ENCODE peak calls at places on chromosomes 4 and X, in five cellular contexts. I is stimulated activated CD4-positive, alpha-beta T cell treated with anti-CD3 and anti-CD28 coated beads, Interleukin-1b, Interleukin-23, amount 100 ng/mL, for 4 hours; Y is type B pancreatic cell; J is OCI-LY7; W is ACHN. Z is an unnamed sample.

GRCh38 chr4:54268151-54268550 is 39.1 kb downstream of the PDGFRA start:
- DNase-seq in I (no peak), Y (no peak), J (no peak), W (no peak), Z (no peak)

GRCh38 chr4:53905935-53906377 is 158.4 kb downstream of the CHIC2 start:
- DNase-seq in I (no peak), Y (no peak), J (peak; percentile 81), W (peak; percentile 44), Z (no peak)

GRCh38 chr4:46994007-46994405 is 625 bp upstream of the GABRA4 start:
- DNase-seq in I (no peak), Y (no peak), J (no peak), W (no peak), Z (peak; percentile 73)

GRCh38 chrX:97050413-97050812 is 166.7 kb downstream of the RPA4 start:
- DNase-seq in I (no peak), Y (no peak), J (no peak), W (no peak), Z (no peak)

GRCh38 chr4:98493305-98493704 is 165.1 kb downstream of the TSPAN5 start:
- DNase-seq in I (no peak), Y (no peak), J (no peak), W (no peak), Z (no peak)

GRCh38 chr4:52799813-52800212 is 48.6 kb upstream of the ERVMER34-1 start:
- DNase-seq in I (no peak), Y (no peak), J (no peak), W (no peak), Z (no peak)

GRCh38 chrX:94204524-94204923 is 530.5 kb downstream of the FAM133A start:
- DNase-seq in I (no peak), Y (no peak), J (no peak), W (no peak), Z (no peak)

GRCh38 chrX:140360284-140360683 is 144.6 kb downstream of the SOX3 start:
- DNase-seq in I (no peak), Y (no peak), J (no peak), W (no peak), Z (no peak)

GRCh38 chrX:110346681-110347080 is 12.0 kb upstream of the RTL9 start:
- DNase-seq in I (no peak), Y (no peak), J (no peak), W (no peak), Z (no peak)

GRCh38 chr4:1252928-1253492 is 4.1 kb upstream of the CTBP1 start:
- DNase-seq in I (no peak), Y (no peak), J (no peak), W (no peak), Z (no peak)

GRCh38 chr4:41567186-41567585 is 29.2 kb downstream of the LIMCH1 start:
- DNase-seq in I (no peak), Y (no peak), J (no peak), W (no peak), Z (no peak)

GRCh38 chrX:45619290-45619689 is 418.6 kb upstream of the DIPK2B start:
- DNase-seq in I (no peak), Y (no peak), J (no peak), W (no peak), Z (no peak)

GRCh38 chr4:70868778-70869177 is 29.1 kb upstream of the GRSF1 start:
- DNase-seq in I (no peak), Y (no peak), J (no peak), W (no peak), Z (no peak)

GRCh38 chr4:159047478-159048165 is 55.3 kb upstream of the RAPGEF2 start:
- DNase-seq in I (no peak), Y (no peak), J (no peak), W (no peak), Z (no peak)

GRCh38 chr4:22515888-22516541 is at the start of gene ADGRA3:
- DNase-seq in I (no peak), Y (peak; percentile 83), J (no peak), W (peak; percentile 74), Z (peak; percentile 82)

GRCh38 chr4:67198757-67199156 is 346.5 kb downstream of the CENPC start:
- DNase-seq in I (no peak), Y (no peak), J (peak; percentile 4), W (peak; percentile 30), Z (no peak)

GRCh38 chrX:71227370-71228062 is 4.5 kb downstream of the GJB1 start:
- DNase-seq in I (no peak), Y (no peak), J (no peak), W (no peak), Z (no peak)

GRCh38 chr4:40143926-40144508 is 52.8 kb upstream of the RHOH start:
- DNase-seq in I (no peak), Y (no peak), J (no peak), W (no peak), Z (no peak)

GRCh38 chrX:110734894-110735541 is 60.6 kb downstream of the CHRDL1 start:
- DNase-seq in I (no peak), Y (no peak), J (no peak), W (peak; percentile 71), Z (no peak)

GRCh38 chr4:15100994-15101695 is 98.9 kb downstream of the CPEB2 start:
- DNase-seq in I (no peak), Y (no peak), J (no peak), W (no peak), Z (no peak)

GRCh38 chr4:7625073-7625472 is 190.3 kb upstream of the PSAPL1 start:
- DNase-seq in I (no peak), Y (no peak), J (no peak), W (no peak), Z (no peak)

GRCh38 chrX:44020693-44021092 is 47.5 kb upstream of the NDP start:
- DNase-seq in I (no peak), Y (no peak), J (no peak), W (no peak), Z (no peak)

GRCh38 chr4:128525387-128525786 is 237.8 kb upstream of the PGRMC2 start:
- DNase-seq in I (no peak), Y (no peak), J (no peak), W (no peak), Z (no peak)

GRCh38 chrX:119391279-119391678 is 7.9 kb upstream of the SLC25A43 start:
- DNase-seq in I (no peak), Y (no peak), J (peak; percentile 29), W (peak; percentile 21), Z (no peak)

GRCh38 chrX:118000518-118000917 is 116.1 kb downstream of the KLHL13 start:
- DNase-seq in I (no peak), Y (no peak), J (no peak), W (no peak), Z (no peak)